ENCODE peak calls at places on chromosomes 2 and 18, in eight cellular contexts. M, B, H, N, O, U, F and S are unnamed samples.

GRCh38 chr2:190763901-190764514 is 115.1 kb downstream of the NAB1 start:
- DNase-seq in U (peak), F (no peak), N (no peak), H (peak), M (no peak), B (no peak), O (no peak), S (no peak)

GRCh38 chr2:161571051-161571429 is 53.2 kb upstream of the SLC4A10 start:
- DNase-seq in M (no peak), F (no peak), N (no peak), H (no peak), U (no peak), O (no peak), B (no peak), S (no peak)

GRCh38 chr2:61924895-61925663 is 19.6 kb downstream of the COMMD1 start:
- DNase-seq in B (no peak), F (no peak), M (no peak), N (no peak), H (no peak), U (no peak), O (no peak), S (no peak)

GRCh38 chr2:14756981-14757657 is 124.6 kb downstream of the LRATD1 start:
- DNase-seq in F (no peak), N (peak), U (peak), O (no peak), H (no peak), M (no peak), B (no peak), S (no peak)

GRCh38 chr2:190805126-190805525 is 75.5 kb upstream of the GLS start:
- DNase-seq in H (no peak), B (no peak), F (no peak), N (no peak), M (no peak), O (no peak), U (no peak), S (no peak)

GRCh38 chr2:15425707-15426106 is 135.4 kb downstream of the NBAS start:
- DNase-seq in O (no peak), F (no peak), N (no peak), B (no peak), M (peak), H (no peak), U (no peak), S (no peak)

GRCh38 chr2:43478423-43479086 is 117.3 kb downstream of the THADA start:
- DNase-seq in N (no peak), U (peak), M (no peak), F (no peak), O (no peak), B (no peak), H (no peak), S (no peak)

GRCh38 chr18:75178376-75178775 is 30.6 kb downstream of the PTGR3 start:
- DNase-seq in F (no peak), N (no peak), B (no peak), H (no peak), O (no peak), U (no peak), M (no peak), S (no peak)

GRCh38 chr2:46887028-46887885 is 28.3 kb downstream of the MCFD2 start:
- DNase-seq in F (no peak), H (no peak), O (no peak), U (peak), B (no peak), N (no peak), M (no peak), S (no peak)

GRCh38 chr2:199261936-199262335 is 195.8 kb downstream of the SATB2 start:
- DNase-seq in H (no peak), N (no peak), O (no peak), F (no peak), B (no peak), M (no peak), U (no peak), S (no peak)